ENCODE peak calls at places on chromosomes 11 and 22, in seven cellular contexts. X is SK-N-SH, E is nephron progenitor cell, H is gastrocnemius medialis, F is HCT116, G is brain microvascular endothelial cell, A is HL-60. Z is an unnamed sample.

GRCh38 chr11:57425565-57426438 is 1.1 kb downstream of the SLC43A3 start:
- DNase-seq in H (peak), G (no peak), F (no peak), X (no peak), E (no peak), A (peak), Z (no peak)

GRCh38 chr22:31917227-31917921 is 27.0 kb upstream of the YWHAH start:
- DNase-seq in G (no peak), F (no peak), E (no peak), X (no peak), H (no peak), A (peak), Z (no peak)

GRCh38 chr11:36373040-36374010 is 77.2 kb downstream of the PRR5L start:
- DNase-seq in H (no peak), E (no peak), G (no peak), F (no peak), X (no peak), A (no peak), Z (no peak)

GRCh38 chr11:46160100-46160499 is 38.8 kb upstream of the PHF21A start:
- DNase-seq in X (no peak), H (no peak), F (no peak), A (no peak), G (no peak), E (no peak), Z (no peak)

GRCh38 chr22:30861131-30861530 is 107.4 kb downstream of the MORC2 start:
- DNase-seq in F (no peak), H (no peak), G (no peak), X (peak), E (no peak), A (no peak), Z (no peak)

GRCh38 chr11:4093519-4094347 is 866 bp upstream of the RRM1 start:
- DNase-seq in X (no peak), A (no peak), F (no peak), G (no peak), H (no peak), E (no peak), Z (no peak)

GRCh38 chr22:33796494-33796893 is 123.8 kb downstream of the LARGE1 start:
- DNase-seq in E (no peak), X (no peak), A (no peak), G (no peak), F (no peak), H (no peak), Z (no peak)

GRCh38 chr11:31060880-31061279 is 308.7 kb downstream of the DCDC1 start:
- DNase-seq in X (no peak), H (no peak), G (no peak), E (no peak), A (no peak), F (no peak), Z (no peak)

GRCh38 chr11:72014761-72015320 is 16.1 kb downstream of the IL18BP start:
- DNase-seq in A (no peak), G (no peak), E (no peak), X (no peak), F (no peak), H (peak), Z (no peak)

GRCh38 chr11:124776865-124777645 is 15.0 kb upstream of the ESAM start:
- DNase-seq in H (no peak), X (no peak), E (no peak), G (no peak), A (no peak), F (no peak), Z (no peak)

GRCh38 chr11:124779568-124779967 is 17.5 kb upstream of the ESAM start:
- DNase-seq in E (no peak), F (no peak), A (no peak), H (no peak), G (no peak), X (no peak), Z (no peak)

GRCh38 chr11:124784051-124784450 is 16.2 kb downstream of the MSANTD2 start:
- DNase-seq in E (no peak), F (no peak), X (no peak), H (no peak), G (no peak), A (no peak), Z (no peak)

GRCh38 chr11:124783002-124783401 is 17.2 kb downstream of the MSANTD2 start:
- DNase-seq in E (no peak), H (no peak), X (no peak), G (no peak), A (no peak), F (no peak), Z (no peak)

DNA sequence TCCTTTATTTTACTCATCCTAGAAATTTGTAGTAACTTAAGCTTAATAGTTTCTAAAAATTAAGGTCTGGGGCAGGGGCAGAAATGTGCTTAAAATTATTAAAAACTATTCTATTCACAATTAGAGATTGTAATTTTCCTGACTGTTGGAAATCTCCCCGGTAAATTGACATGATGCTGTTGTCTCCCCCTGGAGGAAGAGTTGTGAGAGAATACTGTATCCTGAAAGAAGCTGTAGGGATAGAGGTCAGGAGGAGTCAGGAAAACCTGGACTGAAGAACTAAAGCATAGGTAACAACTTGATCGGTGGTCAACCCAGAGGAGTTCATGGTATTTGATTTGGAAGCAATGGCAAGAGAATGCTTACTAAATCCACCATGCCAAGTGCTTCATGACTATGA is 16.2 kb upstream of the ESAM start:
- DNase-seq in G (no peak), A (no peak), F (peak), E (no peak), X (peak), H (no peak), Z (no peak)
- TF ChIP-seq CTCF in G (peak), A (no peak), F (peak), E (no peak), X (peak), H (no peak), Z (no peak)

GRCh38 chr11:22733849-22734248 is 67.4 kb downstream of the GAS2 start:
- DNase-seq in X (no peak), F (no peak), A (no peak), G (no peak), E (no peak), H (no peak), Z (no peak)

GRCh38 chr11:22732588-22732987 is 66.2 kb downstream of the GAS2 start:
- DNase-seq in A (no peak), X (no peak), H (no peak), F (no peak), G (no peak), E (no peak), Z (no peak)

GRCh38 chr11:22728600-22729394 is 62.4 kb downstream of the GAS2 start:
- DNase-seq in A (no peak), H (no peak), E (no peak), F (no peak), X (no peak), G (no peak), Z (no peak)

GRCh38 chr11:22733433-22733832 is 67.0 kb downstream of the GAS2 start:
- DNase-seq in X (no peak), G (no peak), H (no peak), F (no peak), A (no peak), E (no peak), Z (no peak)

GRCh38 chr11:22730319-22730718 is 63.9 kb downstream of the GAS2 start:
- DNase-seq in A (no peak), H (no peak), G (no peak), F (no peak), E (no peak), X (peak), Z (no peak)
- TF ChIP-seq CTCF in A (no peak), H (peak), G (peak), F (no peak), E (no peak), X (peak), Z (no peak)

GRCh38 chr11:66068923-66069714 is 953 bp upstream of the PACS1 start:
- DNase-seq in A (no peak), X (peak), F (no peak), E (no peak), H (peak), G (peak), Z (peak)

GRCh38 chr11:66069715-66070603 is at the start of gene PACS1:
- DNase-seq in G (peak), E (peak), X (peak), F (no peak), H (peak), A (peak), Z (no peak)

GRCh38 chr11:66072518-66072917 is 2.4 kb downstream of the PACS1 start:
- DNase-seq in A (no peak), X (no peak), G (no peak), E (no peak), H (no peak), F (no peak), Z (no peak)

GRCh38 chr11:66071326-66071870 is 1.3 kb downstream of the PACS1 start:
- DNase-seq in A (no peak), X (no peak), F (no peak), H (no peak), G (no peak), E (no peak), Z (no peak)

DNA sequence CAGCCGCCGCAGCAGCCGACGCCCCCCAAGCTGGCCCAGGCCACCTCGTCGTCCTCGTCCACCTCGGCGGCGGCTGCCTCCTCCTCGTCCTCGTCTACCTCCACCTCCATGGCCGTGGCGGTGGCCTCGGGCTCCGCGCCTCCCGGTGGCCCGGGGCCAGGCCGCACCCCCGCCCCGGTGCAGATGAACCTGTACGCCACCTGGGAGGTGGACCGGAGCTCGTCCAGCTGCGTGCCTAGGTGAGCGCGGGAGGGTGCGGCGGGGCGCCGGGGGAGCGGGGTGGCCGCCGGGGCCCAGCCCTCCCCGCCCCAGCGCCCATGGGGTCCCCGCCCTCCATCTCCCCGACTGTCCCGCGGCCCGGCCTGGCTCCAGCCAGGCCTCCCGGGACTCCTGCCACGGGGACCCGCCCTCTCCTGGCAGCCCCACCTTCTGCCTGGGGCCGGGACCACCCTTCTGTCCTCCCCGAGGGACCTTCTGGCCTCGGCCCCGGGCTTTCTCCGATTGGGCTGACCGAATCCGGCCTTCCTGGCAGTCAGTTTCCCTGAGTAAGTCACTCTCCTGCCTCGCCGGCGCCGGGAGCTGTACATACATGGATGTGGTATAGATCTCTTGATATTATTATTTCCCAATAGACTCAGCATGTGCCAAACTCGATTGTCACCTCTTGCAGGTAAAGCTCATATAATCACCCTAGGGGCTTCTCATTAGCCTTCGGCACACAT is 693 bp downstream of the PACS1 start:
- DNase-seq in F (no peak), H (peak), A (no peak), G (no peak), X (peak), E (peak), Z (no peak)
- TF ChIP-seq CTCF in F (no peak), H (no peak), A (no peak), G (no peak), X (no peak), E (no peak), Z (no peak)

DNA sequence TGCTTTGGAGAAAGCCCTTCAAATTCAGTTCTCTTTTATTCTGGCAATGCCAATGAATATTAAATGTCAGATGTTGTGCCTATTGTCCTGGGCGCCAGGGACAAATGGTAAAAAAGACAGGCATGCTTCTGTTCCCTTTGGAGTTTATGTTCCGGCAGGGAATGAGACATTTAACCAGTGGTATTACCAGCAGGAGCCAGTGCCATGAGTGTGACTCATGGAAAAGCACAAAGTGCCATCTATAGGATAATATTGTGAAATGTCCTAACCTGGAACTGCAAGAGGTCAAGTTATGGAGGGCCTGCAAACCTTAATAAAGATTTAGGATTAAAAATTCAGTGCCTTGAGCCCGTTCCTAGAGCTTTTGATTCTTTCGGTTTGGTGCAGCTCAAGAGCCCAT is 39.5 kb downstream of the REXO2 start:
- DNase-seq in A (no peak), X (no peak), H (no peak), E (no peak), G (no peak), F (no peak), Z (no peak)
- TF ChIP-seq CTCF in A (no peak), X (no peak), H (no peak), E (no peak), G (no peak), F (no peak), Z (no peak)

Z was measured in thoracic aorta.